ENCODE peak calls at places on chromosomes 11 and 22, in nine cellular contexts. One of them, this sample, is unnamed.

GRCh38 chr11:58546841-58547240 is 28.8 kb downstream of the LPXN start:
- DNase-seq in cardiac muscle cell: no peak
- DNase-seq in AG09309: no peak
- DNase-seq in DND-41: no peak
- DNase-seq in colonic mucosa: no peak
- DNase-seq in adrenal gland: no peak
- DNase-seq in dorsolateral prefrontal cortex: no peak
- DNase-seq in endothelial cell of umbilical vein: no peak
- DNase-seq in fibroblast of pulmonary artery: no peak
- DNase-seq in this sample: no peak

GRCh38 chr11:105673089-105673488 is 63.2 kb downstream of the GRIA4 start:
- DNase-seq in colonic mucosa: peak
- DNase-seq in endothelial cell of umbilical vein: peak
- DNase-seq in AG09309: no peak
- DNase-seq in DND-41: peak
- DNase-seq in dorsolateral prefrontal cortex: no peak
- DNase-seq in fibroblast of pulmonary artery: peak
- DNase-seq in cardiac muscle cell: peak
- DNase-seq in adrenal gland: no peak
- DNase-seq in this sample: no peak

GRCh38 chr22:19942886-19943664 is 1.5 kb upstream of the TXNRD2 start:
- DNase-seq in AG09309: peak
- DNase-seq in colonic mucosa: no peak
- DNase-seq in cardiac muscle cell: peak
- DNase-seq in dorsolateral prefrontal cortex: no peak
- DNase-seq in fibroblast of pulmonary artery: peak
- DNase-seq in endothelial cell of umbilical vein: peak
- DNase-seq in DND-41: peak
- DNase-seq in adrenal gland: peak
- DNase-seq in this sample: peak

GRCh38 chr11:14529933-14530332 is 9.7 kb upstream of the PSMA1 start:
- DNase-seq in endothelial cell of umbilical vein: no peak
- DNase-seq in cardiac muscle cell: no peak
- DNase-seq in dorsolateral prefrontal cortex: no peak
- DNase-seq in fibroblast of pulmonary artery: no peak
- DNase-seq in adrenal gland: no peak
- DNase-seq in AG09309: no peak
- DNase-seq in DND-41: no peak
- DNase-seq in colonic mucosa: no peak
- DNase-seq in this sample: no peak

GRCh38 chr22:46149493-46149997 is 781 bp upstream of the PPARA start:
- DNase-seq in DND-41: peak
- DNase-seq in adrenal gland: peak
- DNase-seq in endothelial cell of umbilical vein: peak
- DNase-seq in AG09309: no peak
- DNase-seq in fibroblast of pulmonary artery: peak
- DNase-seq in colonic mucosa: peak
- DNase-seq in cardiac muscle cell: peak
- DNase-seq in dorsolateral prefrontal cortex: peak
- DNase-seq in this sample: no peak

GRCh38 chr22:48745842-48746788 is 1081.6 kb downstream of the BRD1 start:
- DNase-seq in cardiac muscle cell: no peak
- DNase-seq in colonic mucosa: no peak
- DNase-seq in adrenal gland: peak
- DNase-seq in AG09309: no peak
- DNase-seq in dorsolateral prefrontal cortex: peak
- DNase-seq in DND-41: no peak
- DNase-seq in fibroblast of pulmonary artery: no peak
- DNase-seq in endothelial cell of umbilical vein: no peak
- DNase-seq in this sample: no peak

GRCh38 chr11:118887219-118887618 is 3.5 kb downstream of the CXCR5 start:
- DNase-seq in dorsolateral prefrontal cortex: no peak
- DNase-seq in fibroblast of pulmonary artery: no peak
- DNase-seq in AG09309: no peak
- DNase-seq in DND-41: no peak
- DNase-seq in endothelial cell of umbilical vein: no peak
- DNase-seq in cardiac muscle cell: no peak
- DNase-seq in adrenal gland: no peak
- DNase-seq in colonic mucosa: no peak
- DNase-seq in this sample: no peak

GRCh38 chr22:42947211-42947990 is 67.5 kb downstream of the PACSIN2 start:
- DNase-seq in DND-41: no peak
- DNase-seq in AG09309: no peak
- DNase-seq in colonic mucosa: no peak
- DNase-seq in adrenal gland: peak
- DNase-seq in fibroblast of pulmonary artery: no peak
- DNase-seq in endothelial cell of umbilical vein: peak
- DNase-seq in cardiac muscle cell: no peak
- DNase-seq in dorsolateral prefrontal cortex: no peak
- DNase-seq in this sample: no peak

GRCh38 chr11:72668645-72669347 is 5.4 kb downstream of the PDE2A start:
- DNase-seq in AG09309: no peak
- DNase-seq in dorsolateral prefrontal cortex: no peak
- DNase-seq in adrenal gland: no peak
- DNase-seq in fibroblast of pulmonary artery: no peak
- DNase-seq in endothelial cell of umbilical vein: no peak
- DNase-seq in DND-41: peak
- DNase-seq in cardiac muscle cell: no peak
- DNase-seq in colonic mucosa: no peak
- DNase-seq in this sample: no peak

GRCh38 chr22:49968831-49969661 is 8.5 kb downstream of the PIM3 start:
- DNase-seq in fibroblast of pulmonary artery: no peak
- DNase-seq in endothelial cell of umbilical vein: no peak
- DNase-seq in DND-41: peak
- DNase-seq in AG09309: no peak
- DNase-seq in adrenal gland: peak
- DNase-seq in colonic mucosa: no peak
- DNase-seq in dorsolateral prefrontal cortex: peak
- DNase-seq in cardiac muscle cell: no peak
- DNase-seq in this sample: no peak

GRCh38 chr11:35964846-35965245 is 21.0 kb downstream of the LDLRAD3 start:
- DNase-seq in dorsolateral prefrontal cortex: no peak
- DNase-seq in colonic mucosa: no peak
- DNase-seq in endothelial cell of umbilical vein: peak
- DNase-seq in cardiac muscle cell: peak
- DNase-seq in fibroblast of pulmonary artery: no peak
- DNase-seq in AG09309: no peak
- DNase-seq in DND-41: no peak
- DNase-seq in adrenal gland: no peak
- DNase-seq in this sample: peak

GRCh38 chr11:11587122-11587521 is 34.7 kb downstream of the GALNT18 start:
- DNase-seq in endothelial cell of umbilical vein: no peak
- DNase-seq in DND-41: no peak
- DNase-seq in AG09309: no peak
- DNase-seq in dorsolateral prefrontal cortex: no peak
- DNase-seq in colonic mucosa: no peak
- DNase-seq in fibroblast of pulmonary artery: no peak
- DNase-seq in adrenal gland: no peak
- DNase-seq in cardiac muscle cell: no peak
- DNase-seq in this sample: no peak

GRCh38 chr11:59172345-59173079 is 580 bp downstream of the DTX4 start:
- DNase-seq in cardiac muscle cell: peak
- DNase-seq in colonic mucosa: peak
- DNase-seq in adrenal gland: no peak
- DNase-seq in endothelial cell of umbilical vein: no peak
- DNase-seq in AG09309: no peak
- DNase-seq in DND-41: peak
- DNase-seq in dorsolateral prefrontal cortex: no peak
- DNase-seq in fibroblast of pulmonary artery: no peak
- DNase-seq in this sample: no peak

GRCh38 chr22:23520875-23521441 is 59.1 kb downstream of the IGLL1 start:
- DNase-seq in dorsolateral prefrontal cortex: peak
- DNase-seq in cardiac muscle cell: peak
- DNase-seq in DND-41: no peak
- DNase-seq in endothelial cell of umbilical vein: no peak
- DNase-seq in AG09309: no peak
- DNase-seq in fibroblast of pulmonary artery: peak
- DNase-seq in colonic mucosa: peak
- DNase-seq in adrenal gland: no peak
- DNase-seq in this sample: no peak

GRCh38 chr11:75325713-75326438 is 25.6 kb downstream of the ARRB1 start:
- DNase-seq in adrenal gland: peak
- DNase-seq in endothelial cell of umbilical vein: peak
- DNase-seq in colonic mucosa: peak
- DNase-seq in DND-41: peak
- DNase-seq in fibroblast of pulmonary artery: peak
- DNase-seq in cardiac muscle cell: peak
- DNase-seq in dorsolateral prefrontal cortex: peak
- DNase-seq in AG09309: peak
- DNase-seq in this sample: no peak
- H3K4me3 ChIP-seq in adrenal gland: no peak
- H3K4me3 ChIP-seq in endothelial cell of umbilical vein: no peak
- H3K4me3 ChIP-seq in colonic mucosa: no peak
- H3K4me3 ChIP-seq in DND-41: no peak
- H3K4me3 ChIP-seq in fibroblast of pulmonary artery: no peak
- H3K4me3 ChIP-seq in cardiac muscle cell: no peak
- H3K4me3 ChIP-seq in dorsolateral prefrontal cortex: no peak
- H3K4me3 ChIP-seq in AG09309: no peak
- H3K4me3 ChIP-seq in this sample: no peak

GRCh38 chr11:61533039-61533375 is 24.5 kb downstream of the LRRC10B start:
- DNase-seq in adrenal gland: no peak
- DNase-seq in AG09309: no peak
- DNase-seq in DND-41: no peak
- DNase-seq in endothelial cell of umbilical vein: no peak
- DNase-seq in dorsolateral prefrontal cortex: no peak
- DNase-seq in fibroblast of pulmonary artery: no peak
- DNase-seq in cardiac muscle cell: no peak
- DNase-seq in colonic mucosa: no peak
- DNase-seq in this sample: no peak

GRCh38 chr11:61534025-61534900 is 25.7 kb downstream of the LRRC10B start:
- DNase-seq in AG09309: no peak
- DNase-seq in adrenal gland: no peak
- DNase-seq in fibroblast of pulmonary artery: no peak
- DNase-seq in DND-41: no peak
- DNase-seq in cardiac muscle cell: no peak
- DNase-seq in endothelial cell of umbilical vein: no peak
- DNase-seq in colonic mucosa: peak
- DNase-seq in dorsolateral prefrontal cortex: no peak
- DNase-seq in this sample: no peak

GRCh38 chr11:61533401-61533800 is 24.9 kb downstream of the LRRC10B start:
- DNase-seq in fibroblast of pulmonary artery: no peak
- DNase-seq in endothelial cell of umbilical vein: no peak
- DNase-seq in dorsolateral prefrontal cortex: no peak
- DNase-seq in AG09309: no peak
- DNase-seq in colonic mucosa: peak
- DNase-seq in DND-41: no peak
- DNase-seq in cardiac muscle cell: no peak
- DNase-seq in adrenal gland: no peak
- DNase-seq in this sample: no peak

GRCh38 chr11:61531033-61531432 is 22.5 kb downstream of the LRRC10B start:
- DNase-seq in adrenal gland: no peak
- DNase-seq in fibroblast of pulmonary artery: no peak
- DNase-seq in dorsolateral prefrontal cortex: no peak
- DNase-seq in cardiac muscle cell: no peak
- DNase-seq in colonic mucosa: no peak
- DNase-seq in DND-41: no peak
- DNase-seq in endothelial cell of umbilical vein: no peak
- DNase-seq in AG09309: no peak
- DNase-seq in this sample: no peak

GRCh38 chr11:61532136-61533038 is 23.8 kb downstream of the LRRC10B start:
- DNase-seq in adrenal gland: peak
- DNase-seq in cardiac muscle cell: peak
- DNase-seq in AG09309: no peak
- DNase-seq in colonic mucosa: peak
- DNase-seq in endothelial cell of umbilical vein: peak
- DNase-seq in DND-41: peak
- DNase-seq in dorsolateral prefrontal cortex: no peak
- DNase-seq in fibroblast of pulmonary artery: peak
- DNase-seq in this sample: no peak
- TF ChIP-seq CTCF in adrenal gland: peak
- TF ChIP-seq CTCF in cardiac muscle cell: peak
- TF ChIP-seq CTCF in AG09309: peak
- TF ChIP-seq CTCF in colonic mucosa: peak
- TF ChIP-seq CTCF in endothelial cell of umbilical vein: peak
- TF ChIP-seq CTCF in DND-41: peak
- TF ChIP-seq CTCF in dorsolateral prefrontal cortex: peak
- TF ChIP-seq CTCF in fibroblast of pulmonary artery: peak
- TF ChIP-seq CTCF in this sample: peak

DNA sequence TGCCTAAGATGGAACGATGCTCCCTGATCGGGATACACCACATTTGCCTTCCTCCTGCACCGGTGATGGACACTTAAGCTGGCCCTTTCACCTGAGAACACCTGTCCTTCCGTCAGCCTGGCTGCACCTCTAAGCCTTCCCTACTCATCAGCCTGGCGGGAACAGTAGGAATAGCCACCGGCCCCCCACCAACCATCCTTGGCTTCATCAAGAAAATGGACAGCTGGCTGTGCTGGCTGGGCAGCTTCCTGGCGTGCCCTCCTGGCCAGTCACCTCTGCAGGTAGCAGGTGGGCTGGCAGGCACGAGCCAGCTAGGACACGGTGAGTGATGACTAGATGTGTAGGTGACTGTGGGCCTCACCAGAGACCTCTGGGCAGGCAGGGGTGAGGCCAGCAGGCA is 142.8 kb downstream of the CTTN start:
- DNase-seq in adrenal gland: no peak
- DNase-seq in colonic mucosa: no peak
- DNase-seq in fibroblast of pulmonary artery: no peak
- DNase-seq in endothelial cell of umbilical vein: no peak
- DNase-seq in dorsolateral prefrontal cortex: peak
- DNase-seq in AG09309: no peak
- DNase-seq in cardiac muscle cell: no peak
- DNase-seq in DND-41: no peak
- DNase-seq in this sample: no peak
- H3K4me3 ChIP-seq in adrenal gland: no peak
- H3K4me3 ChIP-seq in colonic mucosa: no peak
- H3K4me3 ChIP-seq in fibroblast of pulmonary artery: no peak
- H3K4me3 ChIP-seq in endothelial cell of umbilical vein: no peak
- H3K4me3 ChIP-seq in dorsolateral prefrontal cortex: no peak
- H3K4me3 ChIP-seq in AG09309: no peak
- H3K4me3 ChIP-seq in cardiac muscle cell: no peak
- H3K4me3 ChIP-seq in DND-41: no peak
- H3K4me3 ChIP-seq in this sample: no peak

GRCh38 chr11:71425409-71425808 is 22.8 kb downstream of the DHCR7 start:
- DNase-seq in endothelial cell of umbilical vein: no peak
- DNase-seq in colonic mucosa: no peak
- DNase-seq in adrenal gland: no peak
- DNase-seq in fibroblast of pulmonary artery: no peak
- DNase-seq in AG09309: no peak
- DNase-seq in cardiac muscle cell: no peak
- DNase-seq in DND-41: no peak
- DNase-seq in dorsolateral prefrontal cortex: no peak
- DNase-seq in this sample: no peak
- TF ChIP-seq CTCF in endothelial cell of umbilical vein: no peak
- TF ChIP-seq CTCF in colonic mucosa: no peak
- TF ChIP-seq CTCF in adrenal gland: no peak
- TF ChIP-seq CTCF in fibroblast of pulmonary artery: no peak
- TF ChIP-seq CTCF in AG09309: no peak
- TF ChIP-seq CTCF in cardiac muscle cell: no peak
- TF ChIP-seq CTCF in DND-41: no peak
- TF ChIP-seq CTCF in dorsolateral prefrontal cortex: no peak
- TF ChIP-seq CTCF in this sample: no peak

This sample was measured in epithelial cell of proximal tubule.